ENCODE peak calls at places on chromosomes 5 and 9, in six cellular contexts. Y is hepatocyte, R is endothelial cell, C is iris pigment epithelial cell, U is EH, M is IMR-90. O is an unnamed sample.

GRCh38 chr5:148805323-148806290 is 20.8 kb upstream of the ADRB2 start:
- DNase-seq in Y (no peak), R (no peak), C (peak; percentile 19), U (peak; percentile 15), M (peak; percentile 64), O (no peak)

GRCh38 chr5:179178016-179178575 is 117.9 kb downstream of the ZNF354C start:
- DNase-seq in Y (no peak), R (no peak), C (no peak), U (no peak), M (no peak), O (no peak)

GRCh38 chr9:105447814-105448812 is at the start of gene FSD1L:
- DNase-seq in Y (peak; percentile 97), R (peak; percentile 76), C (peak; percentile 94), U (peak; percentile 95), M (peak; percentile 90), O (peak; percentile 58)

GRCh38 chr9:106757539-106757938 is 105.4 kb upstream of the ZNF462 start:
- DNase-seq in Y (no peak), R (no peak), C (no peak), U (no peak), M (no peak), O (no peak)

GRCh38 chr5:11904270-11904906 is at the start of gene CTNND2:
- DNase-seq in Y (peak; percentile 86), R (peak; percentile 71), C (peak; percentile 21), U (peak; percentile 1), M (no peak), O (no peak)

GRCh38 chr9:137085918-137086530 is 761 bp upstream of the MAN1B1 start:
- DNase-seq in Y (peak; percentile 55), R (no peak), C (peak; percentile 38), U (peak; percentile 81), M (no peak), O (no peak)

GRCh38 chr5:6545770-6546690 is 86.8 kb downstream of the NSUN2 start:
- DNase-seq in Y (no peak), R (no peak), C (no peak), U (no peak), M (no peak), O (no peak)

GRCh38 chr9:128902351-128903078 is 18.3 kb upstream of the PHYHD1 start:
- DNase-seq in Y (no peak), R (no peak), C (no peak), U (peak; percentile 13), M (no peak), O (peak; percentile 71)

GRCh38 chr9:19411316-19411715 is 2.5 kb downstream of the ACER2 start:
- DNase-seq in Y (no peak), R (no peak), C (peak; percentile 93), U (peak; percentile 87), M (peak; percentile 76), O (no peak)

GRCh38 chr9:111599092-111599947 is at the start of gene PTGR1:
- DNase-seq in Y (peak; percentile 93), R (peak; percentile 65), C (peak; percentile 92), U (peak; percentile 90), M (peak; percentile 89), O (no peak)

GRCh38 chr9:129608561-129609481 is 12.1 kb downstream of the C9orf50 start:
- DNase-seq in Y (peak; percentile 38), R (no peak), C (no peak), U (no peak), M (no peak), O (no peak)

O was measured in T-helper 22 cell.